ENCODE peak calls at places on chromosome 5, in six cellular contexts. K is fibroblast of mammary gland, W is heart left ventricle, H is nephron progenitor cell, J is IMR-90, O is thyroid gland. I is an unnamed sample.

GRCh38 chr5:169006878-169007790 is 293.8 kb downstream of the SLIT3 start:
- DNase-seq in W (no peak), H (no peak), J (no peak), O (no peak), K (peak), I (no peak)

GRCh38 chr5:159052282-159053011 is 47.3 kb downstream of the EBF1 start:
- DNase-seq in H (no peak), J (no peak), K (peak), O (no peak), W (no peak), I (peak)

GRCh38 chr5:35924122-35924949 is 14.1 kb downstream of the CAPSL start:
- DNase-seq in K (peak), O (no peak), H (no peak), W (no peak), J (peak), I (peak)

GRCh38 chr5:158068964-158069363 is 210.0 kb upstream of the CLINT1 start:
- DNase-seq in K (no peak), W (no peak), J (no peak), O (no peak), H (no peak), I (no peak)

GRCh38 chr5:142521706-142522105 is 164.2 kb downstream of the FGF1 start:
- DNase-seq in H (no peak), K (no peak), W (no peak), O (no peak), J (peak), I (no peak)

GRCh38 chr5:72108200-72109050 is 1.1 kb downstream of the MAP1B start:
- DNase-seq in W (peak), H (peak), O (peak), J (peak), K (peak), I (peak)

GRCh38 chr5:109453251-109453650 is 43.5 kb upstream of the PJA2 start:
- DNase-seq in K (peak), O (no peak), J (peak), W (no peak), H (no peak), I (no peak)

GRCh38 chr5:58887721-58888409 is 305.0 kb downstream of the RAB3C start:
- DNase-seq in J (peak), O (no peak), W (peak), H (no peak), K (peak), I (no peak)

GRCh38 chr5:126811515-126812198 is 34.7 kb downstream of the LMNB1 start:
- DNase-seq in W (no peak), O (no peak), J (peak), H (no peak), K (peak), I (peak)

GRCh38 chr5:56270058-56270457 is 36.9 kb upstream of the ANKRD55 start:
- DNase-seq in H (no peak), W (no peak), J (no peak), O (no peak), K (no peak), I (no peak)

GRCh38 chr5:139019880-139020279 is 144.7 kb upstream of the LRRTM2 start:
- DNase-seq in K (no peak), W (no peak), J (no peak), H (no peak), O (no peak), I (peak)

GRCh38 chr5:42617411-42617810 is 139.2 kb upstream of the CCDC152 start:
- DNase-seq in W (no peak), O (no peak), K (no peak), H (no peak), J (no peak), I (no peak)

GRCh38 chr5:143717400-143717799 is 94.6 kb upstream of the HMHB1 start:
- DNase-seq in J (peak), H (no peak), K (peak), W (no peak), O (no peak), I (peak)

GRCh38 chr5:52150501-52150900 is 637.2 kb upstream of the ITGA1 start:
- DNase-seq in H (no peak), W (no peak), J (no peak), O (no peak), K (no peak), I (no peak)

GRCh38 chr5:93257616-93258015 is 323.4 kb downstream of the NR2F1-AS1 start:
- DNase-seq in O (no peak), J (peak), K (peak), H (no peak), W (no peak), I (peak)

DNA sequence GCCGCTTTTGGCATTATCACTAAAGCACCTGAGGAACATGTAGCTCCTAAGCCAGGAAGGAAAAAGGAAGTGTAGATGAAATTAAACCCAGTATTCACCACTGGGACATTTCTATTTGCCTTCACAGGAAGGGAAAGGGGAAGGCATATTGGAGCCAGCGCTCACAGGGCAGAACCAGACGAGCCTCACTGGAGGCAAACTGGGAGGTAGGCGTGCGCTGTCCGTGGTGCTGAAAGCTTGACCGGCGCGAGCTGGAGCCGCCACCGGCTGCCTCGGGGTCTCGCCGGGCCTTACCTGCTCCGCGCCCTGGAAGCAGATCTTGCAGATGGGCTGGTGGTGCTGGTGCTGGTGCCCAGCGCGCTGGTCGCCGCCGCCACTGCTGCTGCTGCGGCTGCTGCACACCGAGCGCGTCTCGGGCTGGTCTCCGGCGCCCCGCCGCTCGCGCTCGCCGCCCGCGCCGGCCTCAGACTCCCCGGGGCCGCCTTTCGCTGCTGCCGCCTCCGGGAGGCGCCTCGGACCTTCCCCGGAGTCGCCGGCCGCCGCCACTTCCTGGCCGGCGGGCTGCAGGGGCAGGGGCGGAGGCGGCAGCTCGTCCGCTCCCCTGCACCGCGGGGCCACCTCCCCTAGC is 732 bp downstream of the MARCHF11 start:
- DNase-seq in O (peak), K (peak), W (peak), H (peak), J (peak), I (peak)
- TF ChIP-seq CTCF in O (no peak), K (no peak), W (peak), H (no peak), J (no peak), I (no peak)

GRCh38 chr5:180619563-180619915 is 28.2 kb upstream of the SCGB3A1 start:
- DNase-seq in K (no peak), H (no peak), O (no peak), J (no peak), W (no peak), I (no peak)

GRCh38 chr5:180621311-180621710 is 28.1 kb downstream of the FLT4 start:
- DNase-seq in J (no peak), K (no peak), W (no peak), O (no peak), H (no peak), I (no peak)

GRCh38 chr5:180620014-180620413 is 28.7 kb upstream of the SCGB3A1 start:
- DNase-seq in O (no peak), K (no peak), H (no peak), J (no peak), W (no peak), I (no peak)

GRCh38 chr5:180618487-180618829 is 27.2 kb upstream of the SCGB3A1 start:
- DNase-seq in J (no peak), W (no peak), K (no peak), H (no peak), O (no peak), I (no peak)

DNA sequence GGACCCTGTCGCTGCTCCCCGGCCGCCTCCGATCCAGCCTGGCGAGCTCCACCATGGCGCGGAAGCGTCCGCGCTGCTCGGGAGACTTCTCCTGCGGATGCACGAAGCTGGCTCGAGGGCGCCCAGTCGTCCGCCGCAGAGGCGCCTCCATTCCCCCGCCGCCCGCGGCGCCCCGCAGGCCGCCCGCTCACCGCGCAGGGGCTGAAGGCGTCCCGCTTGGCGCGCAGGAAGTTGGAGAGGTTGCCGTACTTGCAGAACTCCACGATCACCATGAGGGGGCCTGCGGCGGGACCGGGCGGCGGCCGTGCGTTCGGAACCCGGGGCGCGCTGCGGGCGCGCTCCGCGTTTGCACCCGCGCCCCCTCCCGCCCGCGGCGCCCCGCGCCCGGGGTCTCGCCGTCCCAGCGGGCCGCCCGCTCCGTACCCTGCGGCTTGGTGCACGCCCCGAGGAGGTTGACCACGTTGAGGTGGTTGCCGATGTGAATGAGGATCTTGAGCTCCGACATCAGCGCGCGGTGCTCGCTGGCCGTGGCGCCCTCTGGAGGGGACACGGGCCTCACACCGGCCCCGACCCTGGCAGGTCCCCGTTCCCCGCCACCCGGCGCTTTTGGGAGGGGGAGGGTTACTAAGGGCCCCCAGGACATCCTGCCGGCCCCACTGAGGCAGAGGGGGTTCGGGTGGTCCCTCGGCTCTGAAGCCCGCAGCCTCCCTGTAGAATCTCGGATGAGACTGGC is 27.7 kb upstream of the SCGB3A1 start:
- DNase-seq in K (peak), O (peak), H (peak), J (peak), W (no peak), I (peak)
- TF ChIP-seq CTCF in K (peak), O (no peak), H (peak), J (peak), W (peak), I (peak)

GRCh38 chr5:172283020-172283861 is at the start of gene UBTD2:
- DNase-seq in H (peak), O (peak), K (peak), J (peak), W (peak), I (peak)
- TF ChIP-seq CTCF in H (peak), O (no peak), K (no peak), J (peak), W (peak), I (peak)

DNA sequence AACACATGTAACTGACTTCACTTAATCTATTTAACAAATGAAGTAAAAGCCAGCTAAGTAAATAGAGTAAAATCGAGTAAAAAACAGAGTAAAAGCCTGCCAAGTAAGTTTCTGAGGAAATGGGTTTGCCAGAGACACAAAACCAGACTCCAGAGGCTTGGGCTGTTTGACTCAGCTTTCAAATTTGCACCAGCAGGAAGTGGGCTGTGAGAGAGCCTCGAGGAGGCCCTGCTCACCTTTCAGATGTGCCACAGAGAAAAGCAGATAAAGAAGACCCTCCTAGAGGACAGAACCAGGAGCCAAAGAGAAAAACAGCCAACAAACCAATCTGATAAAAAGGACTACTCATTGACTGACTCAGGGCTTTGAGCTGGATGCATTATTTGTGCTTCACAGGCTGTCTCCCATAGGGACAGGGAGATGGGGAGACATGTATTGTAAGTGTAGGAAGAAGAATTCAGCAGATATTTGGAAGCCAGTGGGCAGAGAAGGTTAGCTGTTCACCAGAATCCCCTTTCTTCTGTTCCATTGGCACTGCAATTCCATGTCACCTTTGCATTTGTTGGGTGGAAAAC is 14.4 kb upstream of the AMACR start:
- DNase-seq in K (peak), H (no peak), O (no peak), W (no peak), J (peak), I (peak)
- TF ChIP-seq CTCF in K (no peak), H (no peak), O (no peak), W (no peak), J (no peak), I (no peak)

DNA sequence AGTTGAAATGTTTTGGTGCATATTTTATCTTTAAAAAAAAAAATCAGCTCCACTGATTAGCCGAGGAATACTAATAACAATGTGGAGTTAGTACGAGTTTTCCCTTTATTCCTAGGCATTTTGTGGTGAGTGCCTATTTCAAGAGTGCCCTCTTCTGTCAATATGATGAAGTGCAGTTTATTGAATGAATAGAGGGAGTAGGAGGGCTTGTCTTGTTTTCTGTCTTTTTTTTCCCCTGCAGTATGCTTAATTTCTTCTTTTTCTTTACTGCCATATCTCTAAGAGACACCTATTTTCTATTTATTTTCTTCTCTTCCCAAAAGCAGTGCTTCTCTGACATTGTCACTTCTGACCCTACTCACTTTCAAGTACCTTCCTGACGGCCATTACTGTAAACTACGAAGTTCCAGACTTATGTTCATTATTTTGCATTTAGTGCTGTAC is 169.6 kb upstream of the PITX1 start:
- DNase-seq in J (no peak), K (peak), W (no peak), O (no peak), H (no peak), I (no peak)
- TF ChIP-seq CTCF in J (peak), K (peak), W (peak), O (no peak), H (peak), I (peak)

DNA sequence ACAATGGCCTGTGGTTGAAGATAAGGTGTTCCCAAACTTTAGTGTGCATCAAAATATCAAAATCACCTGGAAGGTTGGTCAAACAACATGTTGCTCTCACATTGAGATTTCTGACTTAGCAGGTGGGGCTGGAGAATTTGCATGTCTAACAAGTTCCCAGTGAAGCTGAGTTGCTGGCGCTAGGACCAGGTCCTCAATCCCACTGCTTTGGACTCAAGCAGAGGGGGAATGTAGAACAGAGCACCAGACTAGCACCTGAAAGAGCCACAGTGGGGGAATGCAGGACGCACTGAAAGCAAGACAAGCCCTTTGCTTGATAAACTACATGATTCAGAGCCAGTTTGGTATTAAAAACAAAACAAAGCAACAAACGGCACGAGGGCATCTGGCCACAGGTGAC is 458.1 kb downstream of the MTRR start:
- DNase-seq in K (no peak), J (no peak), W (no peak), H (no peak), O (no peak), I (no peak)
- TF ChIP-seq CTCF in K (no peak), J (no peak), W (no peak), H (no peak), O (no peak), I (no peak)

GRCh38 chr5:105877592-105877991 is 1793.1 kb downstream of the EFNA5 start:
- DNase-seq in H (no peak), W (no peak), K (no peak), J (no peak), O (no peak), I (no peak)
- TF ChIP-seq CTCF in H (no peak), W (no peak), K (no peak), J (no peak), O (no peak), I (no peak)

I was measured in brain microvascular endothelial cell.